ENCODE peak calls at places on chromosomes 12 and 14, in six cellular contexts. C is astrocyte of the spinal cord; L is transverse colon; K is stimulated activated CD8-positive, alpha-beta memory T cell treated with anti-CD3 and anti-CD28 coated beads, Interleukin-15, amount 100 ng/mL, for 1 hour; G is astrocyte of the cerebellum; A is D721Med. H is an unnamed sample.

GRCh38 chr14:87615822-87616679 is 376.9 kb downstream of the GALC start:
- DNase-seq in C (peak), L (peak), K (no peak), G (peak), A (peak), H (no peak)

GRCh38 chr14:35078082-35078481 is 32.0 kb downstream of the FAM177A1 start:
- DNase-seq in C (no peak), L (no peak), K (no peak), G (no peak), A (no peak), H (no peak)

GRCh38 chr12:54680374-54680773 is 32.2 kb upstream of the DCD start:
- DNase-seq in C (no peak), L (peak), K (no peak), G (no peak), A (no peak), H (peak)

GRCh38 chr12:92439397-92439779 is 263.4 kb upstream of the PLEKHG7 start:
- DNase-seq in C (peak), L (no peak), K (no peak), G (peak), A (no peak), H (peak)

GRCh38 chr14:100372357-100373048 is 49.4 kb downstream of the SLC25A47 start:
- DNase-seq in C (no peak), L (no peak), K (no peak), G (no peak), A (no peak), H (no peak)

GRCh38 chr14:55412686-55413085 is 1.1 kb upstream of the ATG14 start:
- DNase-seq in C (no peak), L (no peak), K (no peak), G (no peak), A (no peak), H (no peak)

GRCh38 chr14:70281938-70282337 is 77.5 kb downstream of the COX16 start:
- DNase-seq in C (no peak), L (no peak), K (no peak), G (no peak), A (no peak), H (no peak)

GRCh38 chr12:120474092-120474960 is 4.8 kb upstream of the SRSF9 start:
- DNase-seq in C (peak), L (no peak), K (no peak), G (no peak), A (no peak), H (peak)

GRCh38 chr12:132290203-132290540 is 39.2 kb downstream of the GALNT9 start:
- DNase-seq in C (no peak), L (no peak), K (no peak), G (no peak), A (no peak), H (no peak)

GRCh38 chr14:76876076-76876475 is 49.9 kb downstream of the LRRC74A start:
- DNase-seq in C (peak), L (peak), K (peak), G (peak), A (peak), H (peak)

GRCh38 chr12:67766370-67766769 is 117.8 kb downstream of the DYRK2 start:
- DNase-seq in C (peak), L (no peak), K (no peak), G (no peak), A (no peak), H (peak)

GRCh38 chr12:121618659-121619233 is 7.6 kb upstream of the ORAI1 start:
- DNase-seq in C (no peak), L (no peak), K (no peak), G (no peak), A (no peak), H (no peak)

GRCh38 chr12:19779393-19780056 is 340.2 kb downstream of the AEBP2 start:
- DNase-seq in C (peak), L (no peak), K (no peak), G (no peak), A (no peak), H (no peak)

GRCh38 chr12:87820524-87821194 is 208.5 kb downstream of the C12orf50 start:
- DNase-seq in C (peak), L (no peak), K (no peak), G (peak), A (no peak), H (no peak)

GRCh38 chr12:57718641-57719528 is 19.7 kb downstream of the AGAP2 start:
- DNase-seq in C (no peak), L (no peak), K (no peak), G (no peak), A (no peak), H (no peak)

GRCh38 chr12:116135209-116135930 is 142.1 kb downstream of the MED13L start:
- DNase-seq in C (peak), L (no peak), K (no peak), G (no peak), A (no peak), H (peak)

GRCh38 chr14:75440733-75441474 is 13.1 kb downstream of the JDP2 start:
- DNase-seq in C (peak), L (no peak), K (no peak), G (no peak), A (no peak), H (no peak)

GRCh38 chr12:10098762-10099161 is at the start of gene CLEC1A:
- DNase-seq in C (peak), L (no peak), K (no peak), G (peak), A (no peak), H (peak)

GRCh38 chr12:116975779-116976393 is 65.1 kb downstream of the FBXW8 start:
- DNase-seq in C (peak), L (no peak), K (no peak), G (no peak), A (no peak), H (no peak)

H was measured in RPMI7951.